ENCODE peak calls at places on chromosomes 4 and X, in six cellular contexts. H is heart left ventricle, Y is right lobe of liver, X is left lung, Z is stomach, W is A549. R is an unnamed sample.
A peak's percentile ranks its signal among the peaks of the same experiment; 100 is the strongest.

GRCh38 chrX:25015486-25016360 is at the start of gene ARX:
- DNase-seq in Y (peak; percentile 55), H (peak; percentile 47), W (peak; percentile 43), X (no peak), Z (no peak), R (peak; percentile 72)

GRCh38 chr4:3360741-3361140 is 67.9 kb downstream of the RGS12 start:
- DNase-seq in Z (no peak), Y (no peak), X (no peak), W (no peak), H (no peak), R (no peak)

GRCh38 chr4:153258750-153259149 is 54.5 kb downstream of the TRIM2 start:
- DNase-seq in H (no peak), X (no peak), Y (no peak), W (no peak), Z (no peak), R (no peak)

GRCh38 chrX:724256-724655 is 93.7 kb downstream of the SHOX start:
- DNase-seq in H (no peak), W (no peak), Z (no peak), Y (no peak), X (no peak), R (no peak)

GRCh38 chr4:9927317-9928007 is 93.8 kb downstream of the SLC2A9 start:
- DNase-seq in X (no peak), W (no peak), Y (no peak), Z (no peak), H (no peak), R (no peak)

GRCh38 chr4:4668355-4669210 is 126.7 kb upstream of the STX18 start:
- DNase-seq in H (no peak), Y (no peak), W (no peak), Z (no peak), X (no peak), R (no peak)

GRCh38 chrX:24494544-24495113 is 29.5 kb downstream of the PDK3 start:
- DNase-seq in Z (no peak), X (no peak), H (no peak), Y (no peak), W (peak; percentile 41), R (no peak)

GRCh38 chr4:132063829-132064228 is 1085.3 kb upstream of the PCDH10 start:
- DNase-seq in Z (no peak), Y (no peak), X (no peak), H (no peak), W (no peak), R (no peak)

GRCh38 chrX:136585960-136586359 is 53.9 kb downstream of the VGLL1 start:
- DNase-seq in X (no peak), Y (no peak), W (no peak), H (no peak), Z (no peak), R (no peak)

GRCh38 chrX:107894038-107894437 is 68.4 kb downstream of the MID2 start:
- DNase-seq in W (peak; percentile 35), X (no peak), Y (no peak), H (no peak), Z (no peak), R (peak; percentile 42)

GRCh38 chrX:2451456-2452316 is 49.1 kb downstream of the DHRSX start:
- DNase-seq in W (no peak), Y (no peak), X (no peak), H (no peak), Z (no peak), R (peak; percentile 28)

GRCh38 chr4:46329118-46329976 is 60.6 kb downstream of the GABRA2 start:
- DNase-seq in H (no peak), X (no peak), Y (no peak), Z (no peak), W (no peak), R (peak; percentile 54)

GRCh38 chrX:35787867-35788266 is 10.3 kb upstream of the MAGEB16 start:
- DNase-seq in Y (no peak), Z (no peak), X (no peak), W (no peak), H (no peak), R (no peak)

GRCh38 chr4:141425124-141425523 is 204.4 kb downstream of the ZNF330 start:
- DNase-seq in Y (no peak), H (no peak), W (no peak), X (no peak), Z (no peak), R (no peak)

GRCh38 chr4:134944115-134944514 is 742.5 kb upstream of the PABPC4L start:
- DNase-seq in H (no peak), X (peak; percentile 59), Z (no peak), W (no peak), Y (no peak), R (no peak)

GRCh38 chr4:141314627-141315026 is 93.9 kb downstream of the ZNF330 start:
- DNase-seq in W (no peak), H (no peak), Y (no peak), X (no peak), Z (no peak), R (no peak)

GRCh38 chrX:72572248-72573157 is at the start of gene HDAC8:
- DNase-seq in W (peak; percentile 48), X (peak; percentile 70), Y (peak; percentile 63), H (peak; percentile 74), Z (peak; percentile 61), R (peak; percentile 53)

GRCh38 chrX:42837092-42837726 is 59.2 kb upstream of the PPP1R2C start:
- DNase-seq in H (no peak), X (no peak), W (no peak), Z (no peak), Y (no peak), R (no peak)

GRCh38 chr4:2259541-2260267 is 2.2 kb downstream of the MXD4 start:
- DNase-seq in X (peak; percentile 67), Y (peak; percentile 15), H (peak; percentile 33), W (no peak), Z (peak; percentile 21), R (peak; percentile 30)

GRCh38 chrX:2714551-2714950 is 23.5 kb downstream of the CD99 start:
- DNase-seq in Z (no peak), W (no peak), X (no peak), Y (no peak), H (no peak), R (no peak)

GRCh38 chr4:25367004-25367621 is 9.9 kb upstream of the ANAPC4 start:
- DNase-seq in X (no peak), W (no peak), H (no peak), Y (no peak), Z (no peak), R (peak; percentile 24)

DNA sequence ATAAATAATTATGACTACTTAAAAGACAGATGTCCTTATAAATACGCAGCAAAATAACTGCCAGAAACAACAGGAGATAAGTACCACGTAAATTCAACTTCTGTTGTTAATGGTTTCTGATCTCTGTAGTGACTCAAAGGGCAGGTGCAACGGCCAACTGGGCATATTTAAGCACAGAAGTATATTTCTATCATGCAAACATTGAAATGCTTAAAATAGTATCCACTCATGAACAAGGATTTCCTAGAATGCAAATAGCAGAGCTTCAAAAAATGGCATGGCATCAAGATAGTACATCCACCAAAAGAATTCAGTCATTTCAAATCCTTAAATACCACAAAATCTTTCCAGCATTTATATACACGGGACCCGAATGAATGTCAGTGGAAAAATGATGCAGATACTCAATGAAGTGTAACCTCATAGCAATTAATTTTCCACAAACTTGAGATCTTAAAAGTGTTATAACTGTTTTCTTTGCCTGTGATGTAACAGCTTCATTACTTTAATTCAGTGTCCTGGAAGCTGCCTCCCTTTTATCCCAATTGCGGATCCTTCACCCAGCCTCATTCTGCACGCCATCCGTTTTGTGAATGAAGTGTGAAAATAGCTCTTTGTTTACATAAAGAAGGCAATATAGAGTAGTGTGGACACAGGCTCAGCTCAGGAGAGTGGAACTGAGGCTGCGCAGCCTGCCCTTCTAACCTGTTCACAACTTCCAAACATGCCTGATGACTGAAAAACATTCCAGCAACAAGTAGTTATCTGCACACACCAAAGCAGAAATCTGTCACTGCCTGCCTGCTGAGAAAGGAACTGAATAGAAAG is 10.1 kb downstream of the PDGFC start:
- DNase-seq in W (no peak), Y (no peak), H (no peak), Z (no peak), X (no peak), R (no peak)
- H3K4me1 ChIP-seq in W (peaks cover 19% of the 10 kb centered on the region), Y (no peaks in the 10 kb centered on the region), H (peaks cover 30% of the 10 kb centered on the region), Z (peaks cover 19% of the 10 kb centered on the region), X (no peaks in the 10 kb centered on the region), R (no peaks in the 10 kb centered on the region)

GRCh38 chr4:129140521-129140920 is 44.6 kb downstream of the C4orf33 start:
- DNase-seq in H (no peak), Y (no peak), X (no peak), W (no peak), Z (no peak), R (no peak)
- TF ChIP-seq CTCF in H (no peak), Y (peak; percentile 29), X (no peak), W (no peak), Z (no peak), R (no peak)

GRCh38 chr4:20289782-20290181 is 38.1 kb downstream of the SLIT2 start:
- DNase-seq in W (no peak), Y (no peak), Z (no peak), H (no peak), X (no peak), R (no peak)

GRCh38 chr4:20292739-20293138 is 41.0 kb downstream of the SLIT2 start:
- DNase-seq in W (no peak), X (no peak), H (no peak), Y (no peak), Z (no peak), R (no peak)

GRCh38 chr4:20288047-20288650 is 36.4 kb downstream of the SLIT2 start:
- DNase-seq in H (no peak), Y (no peak), X (no peak), W (no peak), Z (no peak), R (no peak)

GRCh38 chr4:20287246-20287645 is 35.5 kb downstream of the SLIT2 start:
- DNase-seq in Z (no peak), H (no peak), Y (no peak), X (no peak), W (no peak), R (no peak)

GRCh38 chr4:20288846-20289512 is 37.3 kb downstream of the SLIT2 start:
- DNase-seq in W (no peak), H (no peak), Y (no peak), Z (no peak), X (no peak), R (no peak)
- H3K4me1 ChIP-seq in W (no peaks in the 10 kb centered on the region), H (no peaks in the 10 kb centered on the region), Y (no peaks in the 10 kb centered on the region), Z (no peaks in the 10 kb centered on the region), X (no peaks in the 10 kb centered on the region), R (no peaks in the 10 kb centered on the region)

GRCh38 chr4:167987285-167987684 is 105.1 kb upstream of the ANXA10 start:
- DNase-seq in W (no peak), Y (no peak), Z (no peak), H (no peak), X (no peak), R (no peak)

GRCh38 chr4:167986044-167986443 is 106.3 kb upstream of the ANXA10 start:
- DNase-seq in W (no peak), Y (no peak), H (no peak), Z (no peak), X (no peak), R (no peak)

GRCh38 chr4:167985565-167985964 is 106.8 kb upstream of the ANXA10 start:
- DNase-seq in Z (no peak), W (no peak), H (no peak), X (no peak), Y (no peak), R (no peak)

DNA sequence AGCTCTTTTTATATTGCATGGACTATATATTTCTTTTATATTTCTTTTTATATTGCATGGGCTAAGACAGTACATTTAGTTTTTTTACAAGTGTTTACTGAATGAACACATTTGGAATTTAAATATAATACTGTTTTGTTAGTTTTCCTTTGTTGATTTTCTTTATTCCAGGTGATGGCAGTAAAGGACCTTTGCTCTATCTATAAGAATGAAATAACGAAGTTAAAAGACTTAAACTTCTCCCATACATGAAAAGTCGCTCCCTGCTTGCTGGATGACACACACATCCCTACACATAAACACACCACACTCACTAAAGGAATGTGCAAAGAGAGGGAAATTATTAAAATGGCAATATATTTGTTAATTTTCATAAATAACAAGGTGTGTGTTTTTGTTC is 102.5 kb upstream of the ANXA10 start:
- DNase-seq in H (no peak), W (no peak), Z (no peak), X (no peak), Y (no peak), R (no peak)
- TF ChIP-seq CTCF in H (no peak), W (peak; percentile 32), Z (no peak), X (no peak), Y (no peak), R (no peak)